ENCODE peak calls at places on chromosomes 6 and 20, in seven cellular contexts. C is prostate gland; P is heart left ventricle; T is astrocyte; Q is cardiac muscle cell; B is CD8-positive, alpha-beta T cell; O is HepG2. L is an unnamed sample.

GRCh38 chr6:158109744-158110143 is 58.3 kb downstream of the SERAC1 start:
- DNase-seq in C (no peak), P (no peak), T (no peak), Q (no peak), B (no peak), O (no peak), L (no peak)

GRCh38 chr6:166998256-166999144 is 697 bp upstream of the CEP43 start:
- DNase-seq in C (peak; percentile 11), P (peak; percentile 33), T (no peak), Q (no peak), B (peak; percentile 12), O (no peak), L (peak; percentile 6)

GRCh38 chr6:68651018-68651985 is 16.2 kb downstream of the ADGRB3 start:
- DNase-seq in C (no peak), P (no peak), T (peak; percentile 60), Q (no peak), B (no peak), O (no peak), L (no peak)

GRCh38 chr6:120056085-120056484 is 706.5 kb upstream of the MAN1A1 start:
- DNase-seq in C (no peak), P (no peak), T (no peak), Q (no peak), B (no peak), O (no peak), L (no peak)

GRCh38 chr6:39227476-39227875 is 1.8 kb downstream of the KCNK5 start:
- DNase-seq in C (no peak), P (no peak), T (no peak), Q (no peak), B (no peak), O (no peak), L (no peak)

GRCh38 chr6:166627875-166628849 is 1.1 kb upstream of the RPS6KA2 start:
- DNase-seq in C (peak; percentile 48), P (peak; percentile 90), T (peak; percentile 48), Q (peak; percentile 74), B (peak; percentile 54), O (peak; percentile 25), L (peak; percentile 17)

GRCh38 chr20:48597521-48598302 is 230.1 kb downstream of the PREX1 start:
- DNase-seq in C (no peak), P (no peak), T (no peak), Q (no peak), B (no peak), O (peak; percentile 76), L (no peak)

GRCh38 chr6:22147469-22147815 is 149.4 kb downstream of the PRL start:
- DNase-seq in C (no peak), P (no peak), T (no peak), Q (no peak), B (no peak), O (no peak), L (no peak)

GRCh38 chr20:44407402-44408184 is 52.1 kb downstream of the HNF4A start:
- DNase-seq in C (peak; percentile 9), P (no peak), T (peak; percentile 97), Q (no peak), B (no peak), O (no peak), L (no peak)

GRCh38 chr6:120873125-120873865 is 461.0 kb downstream of the TBC1D32 start:
- DNase-seq in C (no peak), P (no peak), T (no peak), Q (no peak), B (no peak), O (no peak), L (no peak)

GRCh38 chr6:170124836-170125235 is 166.0 kb downstream of the DLL1 start:
- DNase-seq in C (peak; percentile 79), P (no peak), T (no peak), Q (no peak), B (no peak), O (no peak), L (no peak)
- H3K27ac ChIP-seq in C (peak overlapping the region; percentile 40), P (no peak overlapping the region), T (no peak overlapping the region), Q (no peak overlapping the region), B (no peak overlapping the region), O (no peak overlapping the region), L (no peak overlapping the region)

GRCh38 chr20:11438412-11438811 is 479.3 kb upstream of the BTBD3 start:
- DNase-seq in C (no peak), P (no peak), T (no peak), Q (no peak), B (no peak), O (no peak), L (no peak)
- H3K36me3 ChIP-seq in C (no peaks in the 10 kb centered on the region), P (no peaks in the 10 kb centered on the region), T (no peaks in the 10 kb centered on the region), Q (no peaks in the 10 kb centered on the region), B (no peaks in the 10 kb centered on the region), O (no peaks in the 10 kb centered on the region), L (no peaks in the 10 kb centered on the region)

GRCh38 chr6:3001773-3002293 is 2.1 kb downstream of the NQO2 start:
- DNase-seq in C (no peak), P (no peak), T (peak; percentile 53), Q (peak; percentile 49), B (no peak), O (peak; percentile 85), L (no peak)
- H3K27ac ChIP-seq in C (no peak overlapping the region), P (no peak overlapping the region), T (peak overlapping the region; percentile 28), Q (no peak overlapping the region), B (no peak overlapping the region), O (peak overlapping the region; percentile 43), L (no peak overlapping the region)

GRCh38 chr20:34074101-34074760 is 37.8 kb downstream of the EIF2S2 start:
- DNase-seq in C (no peak), P (no peak), T (no peak), Q (no peak), B (no peak), O (no peak), L (no peak)
- H3K36me3 ChIP-seq in C (no peaks in the 10 kb centered on the region), P (peaks cover 8% of the 10 kb centered on the region), T (peaks cover 9% of the 10 kb centered on the region), Q (peaks cover 3% of the 10 kb centered on the region), B (peaks cover 53% of the 10 kb centered on the region), O (peaks cover 55% of the 10 kb centered on the region), L (peaks cover 77% of the 10 kb centered on the region)

DNA sequence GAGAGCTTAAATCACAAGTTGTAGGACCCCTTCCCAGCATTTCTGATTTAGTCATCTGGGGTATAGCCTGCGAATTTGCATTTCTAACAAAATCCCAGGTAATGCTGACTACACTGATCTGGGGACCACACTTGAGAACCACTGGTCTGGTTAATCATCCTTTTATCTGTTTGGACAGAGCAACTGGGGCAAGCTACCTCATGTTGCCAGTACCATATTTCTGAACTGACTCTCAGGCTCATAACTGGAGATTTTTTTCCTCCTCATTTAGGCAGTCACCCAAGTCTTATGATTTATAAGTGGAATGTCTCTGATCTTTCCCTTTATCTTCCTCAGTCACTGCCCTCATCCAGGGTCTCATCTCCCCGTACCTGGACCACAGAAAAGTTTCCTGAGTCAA is 12.0 kb upstream of the GTF3C6 start:
- DNase-seq in C (no peak), P (no peak), T (peak; percentile 6), Q (no peak), B (no peak), O (no peak), L (no peak)
- H3K27ac ChIP-seq in C (no peak overlapping the region), P (no peak overlapping the region), T (no peak overlapping the region), Q (no peak overlapping the region), B (no peak overlapping the region), O (no peak overlapping the region), L (no peak overlapping the region)

L was measured in naive thymus-derived CD4-positive, alpha-beta T cell.